ENCODE peak calls at places on chromosomes 1 and 21, in seven cellular contexts. S, W, V, T, K, X and P are unnamed samples.

GRCh38 chr1:48493970-48494769 is 22.2 kb upstream of the SPATA6 start:
- DNase-seq in S (peak; percentile 85), W (peak; percentile 94), V (no peak), T (no peak), K (peak; percentile 34), X (no peak), P (peak; percentile 51)

GRCh38 chr21:32096411-32096810 is 182.4 kb downstream of the MIS18A start:
- DNase-seq in S (peak; percentile 11), W (no peak), V (peak; percentile 62), T (no peak), K (no peak), X (peak; percentile 28), P (no peak)

GRCh38 chr1:43354936-43355335 is 3.8 kb upstream of the CDC20 start:
- DNase-seq in S (no peak), W (peak; percentile 49), V (no peak), T (no peak), K (no peak), X (no peak), P (no peak)

GRCh38 chr1:2314297-2314802 is 77.0 kb downstream of the MORN1 start:
- DNase-seq in S (peak; percentile 67), W (peak; percentile 44), V (peak; percentile 93), T (no peak), K (no peak), X (no peak), P (no peak)

GRCh38 chr1:110067957-110068645 is 2.4 kb downstream of the ALX3 start:
- DNase-seq in S (no peak), W (no peak), V (peak; percentile 75), T (no peak), K (no peak), X (no peak), P (no peak)

GRCh38 chr1:1264868-1265272 is 8.8 kb downstream of the UBE2J2 start:
- DNase-seq in S (peak; percentile 98), W (peak; percentile 99), V (peak; percentile 50), T (peak; percentile 93), K (peak; percentile 88), X (no peak), P (no peak)

GRCh38 chr21:38958940-38959685 is 153.4 kb downstream of the ETS2 start:
- DNase-seq in S (peak; percentile 77), W (peak; percentile 95), V (no peak), T (no peak), K (peak; percentile 48), X (no peak), P (no peak)

GRCh38 chr1:26300586-26301275 is 5.7 kb downstream of the UBXN11 start:
- DNase-seq in S (no peak), W (no peak), V (no peak), T (no peak), K (no peak), X (no peak), P (no peak)

GRCh38 chr1:151222130-151222529 is 23.8 kb downstream of the PIP5K1A start:
- DNase-seq in S (peak; percentile 32), W (peak; percentile 26), V (no peak), T (no peak), K (no peak), X (no peak), P (no peak)

GRCh38 chr1:25519624-25520023 is 23.8 kb upstream of the LDLRAP1 start:
- DNase-seq in S (peak; percentile 82), W (peak; percentile 86), V (no peak), T (no peak), K (no peak), X (no peak), P (no peak)

GRCh38 chr1:241614144-241614543 is 26.0 kb downstream of the CHML start:
- DNase-seq in S (no peak), W (no peak), V (no peak), T (no peak), K (no peak), X (no peak), P (no peak)

DNA sequence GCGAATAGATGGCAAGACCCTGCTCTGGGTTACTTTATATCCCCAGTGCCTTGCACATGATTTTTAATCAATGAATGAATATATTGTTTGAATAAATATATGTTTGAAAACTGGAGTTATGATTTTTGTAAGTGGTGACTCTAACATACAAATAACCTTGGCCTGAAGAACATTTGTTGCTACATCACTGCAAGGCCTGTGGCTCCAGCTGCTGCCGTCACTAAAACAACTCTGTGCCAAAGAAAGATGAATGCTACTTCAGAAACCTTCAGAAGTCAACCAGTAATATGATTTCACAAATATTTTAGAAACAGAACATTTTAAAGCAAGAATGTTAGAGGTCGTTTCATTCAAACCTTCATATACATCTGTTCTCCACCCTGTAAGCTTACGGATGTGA is 60.6 kb upstream of the SEC16B start:
- DNase-seq in S (no peak), W (no peak), V (no peak), T (no peak), K (no peak), X (no peak), P (no peak)
- TF ChIP-seq CTCF in S (no peak), W (no peak), V (no peak), T (no peak), K (no peak), X (no peak), P (no peak)

DNA sequence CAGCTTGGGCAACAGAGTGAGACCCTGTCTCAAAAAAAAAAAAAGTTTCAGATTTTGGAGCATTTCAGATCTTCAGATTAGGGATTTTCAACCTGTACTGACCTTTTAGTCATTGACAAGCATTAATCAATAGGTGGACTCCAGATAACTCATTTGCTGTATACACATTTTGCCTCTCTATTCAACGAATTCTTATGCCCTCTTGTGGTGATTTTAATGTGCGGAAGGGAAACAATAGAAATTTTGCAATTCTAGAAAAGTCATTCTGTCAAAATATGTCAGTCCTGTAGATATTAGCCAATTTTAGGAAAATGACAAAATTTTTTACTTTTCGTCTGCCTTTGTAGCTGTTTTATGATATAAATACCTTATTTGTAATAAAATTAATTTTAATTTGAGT is 11.6 kb upstream of the OR2G2 start:
- DNase-seq in S (no peak), W (peak; percentile 24), V (no peak), T (peak; percentile 5), K (no peak), X (peak; percentile 4), P (no peak)
- TF ChIP-seq CTCF in S (peak; percentile 21), W (peak; percentile 30), V (peak; percentile 58), T (peak; percentile 62), K (no peak), X (peak; percentile 38), P (no peak)

DNA sequence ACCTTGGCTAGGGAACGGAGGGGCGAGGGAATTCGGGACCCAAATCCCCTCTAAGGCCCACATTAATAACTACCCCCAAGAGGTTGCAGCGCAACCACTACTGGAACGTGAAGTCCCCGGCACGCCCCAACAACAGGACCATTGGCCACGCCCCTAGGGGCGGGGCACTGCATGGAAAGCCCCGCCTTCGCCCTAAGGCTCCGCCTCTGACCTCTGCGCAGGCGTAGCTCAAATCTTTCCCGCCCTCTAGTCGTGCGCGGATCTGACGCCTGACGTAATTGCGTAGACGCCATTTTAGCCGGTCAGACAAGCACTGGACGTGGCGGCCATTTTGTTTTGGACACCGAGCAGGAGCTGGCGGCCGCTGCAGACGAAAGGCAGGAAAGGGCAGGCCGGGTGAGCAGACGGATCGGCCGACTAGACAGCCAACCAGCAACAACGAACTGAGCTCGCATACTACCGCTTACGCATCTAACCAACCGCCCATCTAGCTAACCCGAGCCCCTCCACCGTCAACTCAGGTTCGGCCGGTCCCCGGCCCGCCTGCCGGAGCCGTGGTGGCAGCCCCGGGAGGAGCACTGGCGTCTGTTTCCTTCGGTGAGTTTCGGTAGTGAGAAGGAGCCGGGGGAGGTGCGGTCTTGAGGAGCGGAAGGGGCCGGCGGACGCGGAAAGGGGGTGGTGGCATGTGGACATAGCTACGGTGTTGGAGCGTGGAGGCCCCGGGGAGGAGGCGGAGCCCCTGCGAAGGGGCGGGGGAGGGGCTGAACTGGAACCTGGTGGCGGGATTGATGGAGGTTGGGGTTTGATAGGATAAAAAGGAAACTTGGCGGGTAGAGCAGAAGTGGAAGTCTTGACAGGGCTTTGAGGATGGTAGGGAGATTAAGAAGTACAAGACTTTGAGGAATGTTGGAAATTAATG is at the start of gene CHTOP:
- DNase-seq in S (peak; percentile 98), W (peak; percentile 99), V (peak; percentile 99), T (peak; percentile 97), K (peak; percentile 97), X (peak; percentile 98), P (peak; percentile 98)
- TF ChIP-seq CTCF in S (no peak), W (no peak), V (no peak), T (no peak), K (no peak), X (no peak), P (peak; percentile 26)

DNA sequence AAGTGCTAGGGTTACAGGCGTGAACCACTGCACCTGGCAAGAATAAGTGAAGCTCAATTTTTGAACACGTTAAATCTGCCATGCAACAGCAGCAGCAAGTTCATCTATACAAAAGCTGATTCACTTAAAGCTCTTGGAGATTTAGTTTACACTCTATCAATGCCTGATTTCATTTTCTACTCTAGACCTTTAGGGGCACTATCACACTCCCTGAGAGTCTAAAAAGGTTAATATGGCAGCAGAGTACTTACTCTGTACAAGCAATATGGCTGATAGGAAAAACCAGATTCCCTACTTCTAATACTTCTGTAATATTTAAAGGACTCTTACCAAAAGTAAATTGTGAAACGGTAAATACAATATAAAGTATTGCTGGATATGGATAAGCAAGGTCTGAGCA is 4.8 kb downstream of the RBM34 start:
- DNase-seq in S (no peak), W (no peak), V (no peak), T (no peak), K (no peak), X (no peak), P (no peak)
- TF ChIP-seq CTCF in S (no peak), W (no peak), V (no peak), T (no peak), K (no peak), X (no peak), P (no peak)

DNA sequence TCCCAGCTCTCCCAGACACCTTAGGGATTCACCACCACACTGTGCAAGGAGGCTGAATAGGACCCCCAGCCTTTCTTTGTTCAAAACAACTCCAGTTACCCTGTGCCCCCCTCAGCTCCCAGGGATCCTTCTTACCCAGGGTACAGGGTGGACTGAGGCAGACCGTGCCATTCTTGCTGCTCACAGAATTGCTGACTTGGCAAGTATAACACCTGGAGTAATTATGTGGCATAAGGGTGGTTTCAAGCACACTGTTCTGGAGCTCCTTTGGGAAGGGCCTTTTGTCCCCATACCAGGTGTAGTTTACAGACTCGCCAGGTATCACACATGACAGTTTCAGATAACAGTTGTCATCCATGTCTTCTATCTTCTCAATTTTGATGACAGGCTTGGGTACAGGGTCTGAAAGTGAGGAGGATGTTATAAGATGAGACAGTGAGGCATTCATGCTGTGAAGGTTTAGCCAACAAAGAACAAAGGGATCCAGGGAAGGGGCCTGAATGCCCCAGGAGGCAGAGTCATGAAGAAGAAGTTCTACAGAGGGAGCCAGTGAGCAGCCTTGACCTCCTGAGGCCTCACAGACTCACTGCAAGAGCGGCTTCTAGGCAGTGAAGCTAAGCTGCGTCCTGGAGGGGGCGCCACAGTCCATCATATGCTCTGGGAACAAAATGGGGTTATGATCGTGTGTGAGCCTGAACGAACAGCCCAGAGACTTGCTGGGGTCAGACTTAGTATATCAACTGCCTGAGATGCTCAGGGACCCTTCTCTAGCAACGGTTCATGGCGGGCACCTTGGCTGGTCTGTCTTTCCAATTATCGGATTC is 30.3 kb downstream of the CD48 start:
- DNase-seq in S (peak; percentile 13), W (peak; percentile 49), V (peak; percentile 93), T (peak; percentile 25), K (no peak), X (peak; percentile 78), P (no peak)
- TF ChIP-seq CTCF in S (peak; percentile 26), W (peak; percentile 37), V (peak; percentile 97), T (peak; percentile 71), K (peak; percentile 16), X (peak; percentile 95), P (peak; percentile 36)